ENCODE peak calls at places on chromosomes 2 and 18, in four cellular contexts. J is IMR-90, L is H1, U is neuronal stem cell. R is an unnamed sample.
A peak's percentile ranks its signal among the peaks of the same experiment; 100 is the strongest.

GRCh38 chr2:172635548-172635947 is 79.7 kb downstream of the PDK1 start:
- DNase-seq in J (no peak), L (no peak), U (no peak), R (no peak)

GRCh38 chr2:1869248-1869647 is 124.9 kb upstream of the PXDN start:
- DNase-seq in J (no peak), L (no peak), U (no peak), R (no peak)

GRCh38 chr2:33796511-33796910 is 197.4 kb upstream of the FAM98A start:
- DNase-seq in J (no peak), L (no peak), U (no peak), R (no peak)

GRCh38 chr2:166573393-166573792 is 79.3 kb upstream of the SCN7A start:
- DNase-seq in J (peak; percentile 77), L (peak; percentile 25), U (peak; percentile 17), R (peak; percentile 56)

GRCh38 chr2:37797081-37797480 is 125.6 kb upstream of the CDC42EP3 start:
- DNase-seq in J (peak; percentile 51), L (no peak), U (no peak), R (peak; percentile 59)

GRCh38 chr2:240141736-240142135 is 1.3 kb upstream of the OTOS start:
- DNase-seq in J (no peak), L (no peak), U (no peak), R (no peak)

GRCh38 chr2:150526827-150527226 is 39.4 kb upstream of the RND3 start:
- DNase-seq in J (peak; percentile 94), L (no peak), U (no peak), R (peak; percentile 97)

GRCh38 chr18:48106976-48107781 is 176.7 kb upstream of the SMAD2 start:
- DNase-seq in J (no peak), L (no peak), U (no peak), R (no peak)

GRCh38 chr2:147165682-147166081 is 679.1 kb upstream of the ACVR2A start:
- DNase-seq in J (no peak), L (no peak), U (no peak), R (no peak)

GRCh38 chr2:213067888-213068287 is 83.5 kb downstream of the IKZF2 start:
- DNase-seq in J (peak; percentile 34), L (no peak), U (no peak), R (no peak)

GRCh38 chr2:24877067-24877466 is 43.0 kb downstream of the ADCY3 start:
- DNase-seq in J (no peak), L (no peak), U (no peak), R (no peak)

GRCh38 chr2:32732912-32733472 is 105.1 kb downstream of the TTC27 start:
- DNase-seq in J (peak; percentile 23), L (no peak), U (no peak), R (no peak)

GRCh38 chr2:134138115-134138514 is 115.8 kb upstream of the MGAT5 start:
- DNase-seq in J (peak; percentile 45), L (no peak), U (no peak), R (no peak)

GRCh38 chr2:204900487-204900886 is 355.2 kb downstream of the PARD3B start:
- DNase-seq in J (no peak), L (no peak), U (no peak), R (no peak)

GRCh38 chr2:199379251-199379650 is 78.5 kb downstream of the SATB2 start:
- DNase-seq in J (peak; percentile 75), L (no peak), U (no peak), R (peak; percentile 35)

GRCh38 chr2:33051586-33052385 is 105.0 kb downstream of the LTBP1 start:
- DNase-seq in J (peak; percentile 70), L (no peak), U (no peak), R (peak; percentile 84)

GRCh38 chr2:68251855-68252406 is 401 bp downstream of the PPP3R1 start:
- DNase-seq in J (no peak), L (no peak), U (peak; percentile 33), R (no peak)

GRCh38 chr2:224058048-224058775 is 19.1 kb upstream of the SERPINE2 start:
- DNase-seq in J (no peak), L (no peak), U (no peak), R (no peak)

GRCh38 chr2:228675042-228675441 is 493.6 kb upstream of the SPHKAP start:
- DNase-seq in J (peak; percentile 45), L (no peak), U (no peak), R (peak; percentile 26)

GRCh38 chr2:1736997-1737480 is 7.3 kb downstream of the PXDN start:
- DNase-seq in J (peak; percentile 95), L (no peak), U (no peak), R (peak; percentile 96)

GRCh38 chr2:239734436-239735005 is 290.6 kb downstream of the NDUFA10 start:
- DNase-seq in J (no peak), L (no peak), U (no peak), R (no peak)

GRCh38 chr18:35507192-35507591 is 9.4 kb upstream of the INO80C start:
- DNase-seq in J (no peak), L (no peak), U (no peak), R (no peak)

DNA sequence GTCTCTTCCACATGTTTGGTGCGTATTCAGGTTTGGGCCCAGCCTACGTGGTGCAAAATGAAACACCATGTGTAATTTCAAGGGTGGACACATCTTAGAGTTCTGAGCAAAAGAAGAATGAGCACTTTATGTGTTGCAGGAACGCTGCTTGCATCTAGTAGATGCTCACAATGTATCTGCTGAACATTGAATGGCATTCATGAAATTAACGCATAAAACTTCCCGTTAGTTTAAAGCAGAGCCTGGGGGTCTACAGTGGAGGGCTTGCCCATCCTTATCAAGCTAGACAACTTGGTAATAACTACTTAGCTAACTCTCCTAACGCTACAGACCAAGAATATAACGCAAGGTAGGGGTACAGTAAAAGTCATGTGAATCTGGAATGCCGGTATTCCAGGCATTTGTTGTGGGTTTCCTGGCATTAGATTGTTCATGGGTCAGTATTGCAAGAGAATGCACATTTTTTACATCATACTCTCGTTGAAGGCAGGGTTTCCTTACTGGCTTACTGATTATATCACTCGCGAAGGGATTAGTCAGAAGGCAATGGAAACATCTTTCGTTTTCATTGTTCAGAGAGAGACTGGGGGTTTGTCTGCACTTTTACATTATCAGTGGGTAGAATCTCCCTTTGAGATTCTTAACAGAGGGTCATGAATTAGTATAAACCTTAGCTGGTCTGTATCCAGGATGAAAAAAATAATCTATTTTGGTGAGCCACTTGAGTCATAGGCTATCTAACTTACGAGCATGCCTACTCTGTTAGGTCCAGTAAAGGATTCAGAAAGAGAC is 229.5 kb upstream of the EPAS1 start:
- DNase-seq in J (peak; percentile 96), L (no peak), U (no peak), R (peak; percentile 98)
- H3K4me3 ChIP-seq in J (peak overlapping the region; percentile 32), L (no peak overlapping the region), U (no peak overlapping the region), R (no peak overlapping the region)

DNA sequence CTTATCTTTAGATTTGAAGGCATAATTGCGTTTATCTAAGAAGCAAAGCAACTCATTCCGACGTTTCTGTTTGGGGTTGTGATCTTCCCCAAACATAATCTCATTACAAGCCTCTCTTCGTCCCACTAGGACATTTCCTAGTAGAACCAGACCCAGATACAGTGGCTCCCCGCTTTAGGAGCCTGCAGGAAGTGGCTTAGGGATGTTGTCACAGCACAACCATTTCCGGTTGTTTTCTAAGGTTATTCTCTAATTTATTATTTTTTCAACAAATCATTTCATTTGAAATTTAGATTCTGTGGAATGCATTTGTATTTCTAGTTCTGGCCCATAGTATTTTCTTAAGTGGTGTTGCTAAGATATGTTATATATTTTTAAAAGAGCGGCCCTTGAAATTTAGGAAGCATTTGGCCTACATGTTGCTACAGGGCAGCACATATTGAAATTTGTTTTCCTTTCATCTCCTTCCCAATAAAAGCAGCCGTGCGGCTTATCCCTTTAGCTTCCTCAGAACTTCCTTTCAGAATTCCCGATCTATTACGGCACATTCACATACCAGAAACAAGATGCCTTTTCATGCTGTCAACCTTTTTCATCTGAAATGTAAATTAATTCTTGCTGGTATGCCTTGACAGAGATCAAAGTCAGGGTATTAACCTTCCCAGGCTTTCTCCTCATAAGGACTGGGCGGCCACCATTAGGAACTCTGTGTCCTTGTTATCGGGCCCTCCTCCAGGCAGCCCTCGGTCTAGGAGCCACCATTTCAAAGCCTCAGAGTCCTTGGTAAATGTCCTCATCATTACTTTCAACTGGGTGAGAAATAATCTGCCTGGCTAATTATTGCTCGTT is 210.9 kb upstream of the SP5 start:
- DNase-seq in J (no peak), L (no peak), U (no peak), R (peak; percentile 36)
- H3K4ac ChIP-seq in J (no peak overlapping the region), L (no peak overlapping the region), U (no peak overlapping the region), R (no peak overlapping the region)

GRCh38 chr2:201452856-201453643 is 1.5 kb downstream of the STRADB start:
- DNase-seq in J (no peak), L (no peak), U (no peak), R (no peak)

GRCh38 chr2:201448701-201449100 is 2.6 kb downstream of the TRAK2 start:
- DNase-seq in J (no peak), L (no peak), U (no peak), R (no peak)

GRCh38 chr2:201451330-201452057 is at the start of the genes STRADB and TRAK2:
- DNase-seq in J (peak; percentile 92), L (peak; percentile 93), U (peak; percentile 93), R (peak; percentile 95)

GRCh38 chr2:201450910-201451329 is 338 bp downstream of the TRAK2 start:
- DNase-seq in J (peak; percentile 29), L (no peak), U (no peak), R (no peak)

GRCh38 chr2:201452058-201452736 is 657 bp downstream of the STRADB start:
- DNase-seq in J (no peak), L (no peak), U (no peak), R (peak; percentile 14)
- H3K4me1 ChIP-seq in J (peaks cover 2% of the 10 kb centered on the region), L (no peaks in the 10 kb centered on the region), U (peaks cover 1% of the 10 kb centered on the region), R (peaks cover 3% of the 10 kb centered on the region)

GRCh38 chr2:143128681-143129580 is at the start of gene ARHGAP15:
- DNase-seq in J (no peak), L (no peak), U (no peak), R (no peak)
- H3K4me3 ChIP-seq in J (no peak within 1 kb of the TSS), L (no peak within 1 kb of the TSS), U (no peak within 1 kb of the TSS), R (no peak within 1 kb of the TSS)

DNA sequence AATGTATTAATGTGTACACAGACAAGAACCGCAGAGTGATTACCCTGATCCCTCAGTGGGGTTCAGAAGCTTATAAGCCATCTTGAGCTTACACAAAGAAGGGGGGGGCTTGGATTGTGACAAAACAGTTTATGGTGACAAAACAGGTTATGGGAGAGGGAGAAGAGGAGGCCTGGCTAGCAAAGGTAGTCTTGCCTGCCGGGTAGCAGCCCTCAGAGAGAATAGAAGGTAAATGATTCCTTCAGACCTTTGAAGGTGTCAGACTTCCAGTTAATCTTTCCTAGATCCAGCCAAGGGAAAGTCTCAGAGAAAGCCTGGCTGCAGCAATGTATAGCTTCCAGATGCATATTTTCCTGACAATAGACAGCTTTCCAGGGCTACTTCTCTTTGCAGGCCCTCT is 44.6 kb upstream of the RAPH1 start:
- DNase-seq in J (no peak), L (no peak), U (no peak), R (no peak)
- H3K4ac ChIP-seq in J (no peak overlapping the region), L (no peak overlapping the region), U (no peak overlapping the region), R (peak overlapping the region; percentile 63)

R was measured in mesenchymal stem cell.